ENCODE peak calls at places on chromosomes 2 and 18, in nine cellular contexts. U is left lung; Z is left colon; B is left lobe of liver; Y is gastrocnemius medialis; W is gastroesophageal sphincter; E is naive thymus-derived CD8-positive, alpha-beta T cell; K is heart left ventricle; M is sciatic nerve. I is an unnamed sample.

GRCh38 chr18:50297621-50298442 is 10.3 kb upstream of the CXXC1 start:
- ATAC-seq in E (peak; percentile 97), Y (peak; percentile 76), W (peak; percentile 85), U (peak; percentile 96), K (peak; percentile 95), M (peak; percentile 95), Z (peak; percentile 98), B (peak; percentile 98), I (peak; percentile 100)

GRCh38 chr18:43277164-43277600 is at the start of gene SYT4:
- ATAC-seq in M (peak; percentile 63), U (peak; percentile 85), Z (no peak), W (no peak), B (peak; percentile 97), E (no peak), Y (no peak), K (peak; percentile 74), I (no peak)

GRCh38 chr2:62219407-62220159 is 23.7 kb downstream of the B3GNT2 start:
- ATAC-seq in Y (no peak), Z (no peak), K (no peak), W (no peak), E (no peak), B (no peak), M (no peak), U (peak; percentile 7), I (peak; percentile 48)

GRCh38 chr2:180980943-180981898 is 816 bp downstream of the UBE2E3 start:
- ATAC-seq in W (peak; percentile 57), Z (peak; percentile 17), Y (peak; percentile 45), M (no peak), K (no peak), E (peak; percentile 3), B (peak; percentile 9), U (no peak), I (peak; percentile 25)

GRCh38 chr2:3428577-3428976 is 49.1 kb downstream of the TRAPPC12 start:
- ATAC-seq in M (no peak), Y (no peak), U (no peak), E (no peak), K (no peak), B (no peak), W (no peak), Z (no peak), I (no peak)

GRCh38 chr2:216557413-216557812 is 58.8 kb downstream of the RPL37A start:
- ATAC-seq in U (no peak), K (peak; percentile 12), W (no peak), Y (no peak), M (no peak), E (no peak), Z (no peak), B (no peak), I (no peak)

GRCh38 chr2:68291317-68291716 is 28.4 kb downstream of the CNRIP1 start:
- ATAC-seq in W (no peak), M (no peak), Z (no peak), Y (no peak), U (no peak), E (no peak), B (no peak), K (no peak), I (no peak)

GRCh38 chr2:38508311-38509039 is 94.3 kb downstream of the HNRNPLL start:
- ATAC-seq in M (peak; percentile 91), W (peak; percentile 66), U (peak; percentile 64), B (peak; percentile 54), Z (peak; percentile 93), K (peak; percentile 74), E (peak; percentile 75), Y (peak; percentile 42), I (peak; percentile 85)

GRCh38 chr18:10430696-10431095 is 23.7 kb upstream of the APCDD1 start:
- ATAC-seq in Y (no peak), M (peak; percentile 88), E (no peak), U (no peak), K (no peak), W (no peak), B (no peak), Z (no peak), I (no peak)

GRCh38 chr2:121897335-121897970 is 142.0 kb downstream of the TSN start:
- ATAC-seq in Y (no peak), K (no peak), Z (peak; percentile 83), B (peak; percentile 46), M (no peak), W (no peak), E (no peak), U (no peak), I (no peak)

GRCh38 chr2:203819434-203820133 is 48.0 kb upstream of the CTLA4 start:
- ATAC-seq in W (no peak), E (no peak), M (no peak), U (no peak), Z (no peak), B (peak; percentile 40), Y (peak; percentile 69), K (peak; percentile 47), I (no peak)

GRCh38 chr2:14273650-14274049 is 358.9 kb upstream of the LRATD1 start:
- ATAC-seq in E (no peak), B (no peak), K (no peak), W (no peak), Y (no peak), U (no peak), Z (no peak), M (no peak), I (no peak)

GRCh38 chr2:172226244-172227061 is 123.8 kb upstream of the DLX2 start:
- ATAC-seq in Z (peak; percentile 82), E (peak; percentile 72), M (no peak), B (peak; percentile 83), K (no peak), Y (no peak), W (no peak), U (no peak), I (peak; percentile 46)

GRCh38 chr18:79904357-79905147 is 46.9 kb downstream of the SLC66A2 start:
- ATAC-seq in M (peak; percentile 6), E (no peak), B (no peak), K (no peak), W (no peak), Y (no peak), U (no peak), Z (no peak), I (no peak)

GRCh38 chr2:74009577-74009976 is 24.9 kb downstream of the TET3 start:
- ATAC-seq in M (no peak), K (peak; percentile 24), Y (no peak), B (no peak), E (no peak), W (no peak), U (peak; percentile 7), Z (no peak), I (no peak)